ENCODE peak calls at places on chromosomes 1 and 21, in ten cellular contexts. F is ovary, O is body of pancreas, E is spleen, R is esophagus muscularis mucosa, M is IMR-90, U is esophagus squamous epithelium, K is uterus, A is transverse colon, T is thyroid gland. P is an unnamed sample.

GRCh38 chr21:36888466-36888865 is 78.0 kb downstream of the HLCS start:
- DNase-seq in F (no peak), O (no peak), E (no peak), R (no peak), M (no peak), U (no peak), K (no peak), A (no peak), T (no peak), P (no peak)

GRCh38 chr1:93716974-93717373 is 35.3 kb upstream of the BCAR3 start:
- DNase-seq in F (no peak), O (no peak), E (no peak), R (no peak), M (peak; percentile 53), U (no peak), K (no peak), A (no peak), T (no peak), P (no peak)

GRCh38 chr1:157880621-157881020 is 39.0 kb upstream of the CD5L start:
- DNase-seq in F (no peak), O (peak; percentile 16), E (no peak), R (no peak), M (no peak), U (no peak), K (no peak), A (no peak), T (no peak), P (no peak)

GRCh38 chr1:102183711-102184110 is 187.0 kb upstream of the OLFM3 start:
- DNase-seq in F (no peak), O (no peak), E (no peak), R (no peak), M (no peak), U (no peak), K (no peak), A (no peak), T (no peak), P (no peak)

GRCh38 chr1:227315500-227316346 is 2.6 kb downstream of the CDC42BPA start:
- DNase-seq in F (peak; percentile 23), O (peak; percentile 56), E (no peak), R (no peak), M (peak; percentile 70), U (no peak), K (peak; percentile 17), A (peak; percentile 66), T (peak; percentile 11), P (peak; percentile 25)

GRCh38 chr1:12595839-12596821 is 21.9 kb downstream of the DHRS3 start:
- DNase-seq in F (peak; percentile 90), O (peak; percentile 62), E (peak; percentile 90), R (peak; percentile 97), M (peak; percentile 98), U (no peak), K (peak; percentile 88), A (peak; percentile 87), T (peak; percentile 82), P (peak; percentile 82)

GRCh38 chr1:16148329-16149092 is 7.4 kb downstream of the EPHA2 start:
- DNase-seq in F (no peak), O (no peak), E (no peak), R (no peak), M (no peak), U (no peak), K (no peak), A (no peak), T (no peak), P (no peak)

GRCh38 chr1:56330400-56331026 is 248.8 kb downstream of the PLPP3 start:
- DNase-seq in F (no peak), O (no peak), E (no peak), R (no peak), M (peak; percentile 84), U (no peak), K (no peak), A (no peak), T (no peak), P (no peak)

GRCh38 chr1:30054126-30054525 is 669.3 kb downstream of the MATN1 start:
- DNase-seq in F (no peak), O (no peak), E (no peak), R (no peak), M (no peak), U (no peak), K (no peak), A (no peak), T (no peak), P (peak; percentile 10)

GRCh38 chr21:41045534-41046268 is 122.3 kb upstream of the BACE2 start:
- DNase-seq in F (no peak), O (peak; percentile 41), E (no peak), R (peak; percentile 89), M (no peak), U (no peak), K (no peak), A (no peak), T (peak; percentile 31), P (no peak)

GRCh38 chr1:245436407-245436806 is 281.6 kb downstream of the KIF26B start:
- DNase-seq in F (no peak), O (no peak), E (no peak), R (no peak), M (no peak), U (no peak), K (no peak), A (no peak), T (no peak), P (no peak)

GRCh38 chr1:196910208-196910607 is 22.4 kb downstream of the CFHR4 start:
- DNase-seq in F (no peak), O (no peak), E (no peak), R (no peak), M (peak; percentile 7), U (no peak), K (no peak), A (no peak), T (no peak), P (no peak)

GRCh38 chr1:201888282-201889033 is at the start of gene SHISA4:
- DNase-seq in F (peak; percentile 64), O (peak; percentile 80), E (peak; percentile 88), R (no peak), M (peak; percentile 29), U (no peak), K (peak; percentile 57), A (peak; percentile 54), T (peak; percentile 98), P (peak; percentile 90)

GRCh38 chr1:16978589-16979474 is 1.6 kb downstream of the MFAP2 start:
- DNase-seq in F (peak; percentile 84), O (no peak), E (no peak), R (no peak), M (peak; percentile 86), U (no peak), K (peak; percentile 85), A (peak; percentile 29), T (peak; percentile 12), P (peak; percentile 62)

DNA sequence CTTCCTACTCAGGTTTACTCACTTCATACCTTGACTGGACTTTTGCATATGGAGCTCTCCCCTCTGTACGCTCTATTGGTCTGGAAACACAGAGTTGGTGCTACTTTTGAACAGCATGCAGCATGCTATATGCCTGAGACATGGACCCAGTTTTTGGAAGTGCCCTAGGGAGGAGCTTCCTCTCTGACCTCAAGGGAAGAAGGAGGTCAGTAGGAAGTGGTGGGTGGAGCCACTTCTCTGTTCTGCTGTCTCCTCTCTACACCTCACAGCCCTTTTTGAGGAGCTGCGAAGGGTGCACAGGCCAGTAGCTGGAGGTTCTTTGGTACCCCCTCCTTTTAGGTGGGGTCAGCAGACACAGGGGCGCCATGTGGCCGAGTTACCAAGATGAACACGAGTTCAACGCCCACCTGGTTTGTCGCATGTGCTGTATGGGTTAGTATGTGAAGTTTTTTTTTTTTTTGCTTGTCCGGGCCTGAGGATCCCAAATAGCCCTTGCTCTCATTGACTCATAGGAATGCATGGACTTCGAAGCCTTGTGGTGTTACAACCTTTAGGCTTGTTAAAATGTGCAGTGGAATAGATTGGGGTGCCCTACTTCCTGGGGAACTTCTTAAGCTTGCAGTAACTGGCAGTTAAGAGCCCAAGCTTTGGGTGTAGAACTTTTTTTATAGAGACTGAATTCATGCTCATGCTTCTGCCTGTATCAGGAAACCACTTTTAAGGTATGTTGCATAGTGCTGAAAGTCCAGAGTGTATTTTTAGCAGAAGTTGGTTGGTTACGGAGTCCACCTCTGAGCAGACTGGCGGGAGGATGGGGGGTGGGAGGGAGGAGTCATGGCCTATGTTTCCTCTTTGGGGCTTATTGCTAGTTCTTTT is 10.7 kb downstream of the MACF1 start:
- DNase-seq in F (no peak), O (no peak), E (peak; percentile 81), R (no peak), M (no peak), U (no peak), K (no peak), A (peak; percentile 42), T (no peak), P (no peak)
- TF ChIP-seq POLR2A in F (no peak), O (no peak), E (no peak), R (no peak), M (no peak), U (no peak), K (no peak), A (no peak), T (no peak), P (no peak)

GRCh38 chr1:14850563-14850962 is 252.1 kb downstream of the KAZN start:
- DNase-seq in F (no peak), O (peak; percentile 44), E (no peak), R (no peak), M (no peak), U (no peak), K (no peak), A (no peak), T (peak; percentile 22), P (no peak)
- TF ChIP-seq CTCF in F (no peak), O (peak; percentile 27), E (no peak), R (no peak), M (no peak), U (peak; percentile 15), K (no peak), A (no peak), T (peak; percentile 25), P (no peak)

DNA sequence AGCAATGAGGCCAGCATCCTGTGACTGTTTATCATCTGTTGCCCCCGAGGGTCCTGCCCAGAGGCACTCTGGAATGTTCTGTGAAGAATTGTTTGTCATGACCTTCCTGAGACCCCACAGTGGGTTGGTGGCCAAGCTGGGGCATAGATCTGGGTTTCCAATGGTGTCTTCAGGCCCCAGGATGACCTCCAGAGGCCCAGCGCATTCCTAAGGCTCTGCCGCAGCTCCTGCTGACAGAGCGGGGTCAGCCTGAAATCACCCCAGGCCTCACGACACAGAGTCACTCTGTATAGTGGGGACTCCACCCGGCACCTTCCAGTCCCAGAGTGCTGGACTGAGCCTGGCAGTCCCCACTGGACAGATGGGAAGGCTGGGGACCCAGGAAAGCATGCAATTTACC is 17.7 kb downstream of the TRIM62 start:
- DNase-seq in F (no peak), O (no peak), E (no peak), R (no peak), M (no peak), U (no peak), K (no peak), A (no peak), T (no peak), P (no peak)
- TF ChIP-seq POLR2A in F (no peak), O (no peak), E (no peak), R (no peak), M (no peak), U (no peak), K (no peak), A (no peak), T (no peak), P (no peak)

GRCh38 chr1:11523261-11523660 is 44.3 kb downstream of the DISP3 start:
- DNase-seq in F (no peak), O (no peak), E (peak; percentile 56), R (no peak), M (no peak), U (no peak), K (no peak), A (no peak), T (no peak), P (peak; percentile 46)
- TF ChIP-seq CTCF in F (no peak), O (no peak), E (no peak), R (no peak), M (no peak), U (no peak), K (no peak), A (no peak), T (no peak), P (no peak)

GRCh38 chr1:89613928-89614327 is 19.0 kb upstream of the LRRC8C start:
- DNase-seq in F (no peak), O (no peak), E (no peak), R (no peak), M (no peak), U (no peak), K (no peak), A (no peak), T (no peak), P (no peak)
- TF ChIP-seq POLR2A in F (no peak), O (no peak), E (no peak), R (no peak), M (no peak), U (no peak), K (no peak), A (no peak), T (no peak), P (no peak)

P was measured in lower leg skin.